ENCODE peak calls at places on chromosomes 1 and 21, in six cellular contexts. O is GM20000, Y is GM12865, T is omental fat pad, J is lower leg skin, I is nephron progenitor cell. F is an unnamed sample.

GRCh38 chr1:50279622-50280320 is 143.5 kb downstream of the DMRTA2 start:
- DNase-seq in O (no peak), J (peak), Y (peak), I (peak), T (no peak), F (peak)

GRCh38 chr1:3500265-3500835 is 45.9 kb downstream of the ARHGEF16 start:
- DNase-seq in O (no peak), T (no peak), J (no peak), Y (no peak), I (no peak), F (no peak)

GRCh38 chr1:212062832-212063438 is 27.4 kb downstream of the DTL start:
- DNase-seq in J (no peak), O (peak), T (no peak), I (no peak), Y (peak), F (peak)

GRCh38 chr1:216500273-216500967 is 77.2 kb upstream of the USH2A start:
- DNase-seq in Y (no peak), I (no peak), O (no peak), J (no peak), T (no peak), F (no peak)

GRCh38 chr1:9145021-9145668 is 16.2 kb upstream of the GPR157 start:
- DNase-seq in O (peak), Y (peak), T (no peak), I (no peak), J (no peak), F (peak)

GRCh38 chr21:14955936-14956520 is 108.8 kb downstream of the NRIP1 start:
- DNase-seq in J (no peak), Y (no peak), I (no peak), T (no peak), O (no peak), F (no peak)

GRCh38 chr1:29900727-29901126 is 664.4 kb downstream of the PTPRU start:
- DNase-seq in O (no peak), I (no peak), Y (no peak), T (no peak), J (no peak), F (no peak)

GRCh38 chr1:168664069-168664834 is 64.8 kb downstream of the DPT start:
- DNase-seq in I (no peak), Y (no peak), O (no peak), J (no peak), T (no peak), F (no peak)

GRCh38 chr21:15367061-15367626 is 302.3 kb upstream of the NRIP1 start:
- DNase-seq in O (no peak), J (no peak), T (no peak), I (no peak), Y (no peak), F (no peak)

GRCh38 chr21:44353200-44353970 is at the start of gene TRPM2:
- DNase-seq in O (peak), T (no peak), I (no peak), J (no peak), Y (peak), F (peak)

GRCh38 chr1:240732390-240732789 is 120.4 kb upstream of the GREM2 start:
- DNase-seq in I (no peak), J (peak), O (peak), T (no peak), Y (peak), F (peak)

GRCh38 chr1:226372885-226373284 is 35.0 kb downstream of the PARP1 start:
- DNase-seq in J (no peak), I (no peak), O (no peak), Y (no peak), T (no peak), F (no peak)

GRCh38 chr1:180773210-180773865 is 139.4 kb upstream of the KIAA1614 start:
- DNase-seq in I (no peak), J (no peak), T (no peak), O (no peak), Y (no peak), F (peak)

GRCh38 chr1:33239487-33239886 is 16.8 kb upstream of the ZNF362 start:
- DNase-seq in J (peak), O (no peak), T (no peak), Y (no peak), I (no peak), F (no peak)

GRCh38 chr1:43847882-43848281 is 85.7 kb upstream of the ARTN start:
- DNase-seq in I (no peak), T (no peak), J (no peak), Y (no peak), O (no peak), F (no peak)

GRCh38 chr1:229508823-229509337 is 739 bp upstream of the NUP133 start:
- DNase-seq in T (no peak), I (no peak), J (no peak), Y (peak), O (peak), F (no peak)

GRCh38 chr1:77202746-77203145 is 16.5 kb downstream of the PIGK start:
- DNase-seq in J (no peak), Y (no peak), O (no peak), I (no peak), T (no peak), F (no peak)

GRCh38 chr1:41673806-41674205 is 189.3 kb upstream of the EDN2 start:
- DNase-seq in T (no peak), I (no peak), J (peak), Y (peak), O (peak), F (no peak)

GRCh38 chr1:205003358-205004145 is 39.5 kb upstream of the CNTN2 start:
- DNase-seq in O (no peak), T (no peak), J (no peak), I (no peak), Y (no peak), F (no peak)

GRCh38 chr1:41673355-41673754 is 188.9 kb upstream of the EDN2 start:
- DNase-seq in T (no peak), J (no peak), O (peak), I (no peak), Y (peak), F (no peak)

GRCh38 chr1:2989185-2989584 is 32.1 kb upstream of the ACTRT2 start:
- DNase-seq in I (no peak), O (no peak), J (peak), T (no peak), Y (no peak), F (no peak)

GRCh38 chr1:109263597-109264378 is 14.4 kb downstream of the CELSR2 start:
- DNase-seq in I (peak), J (peak), Y (peak), O (peak), T (peak), F (peak)

GRCh38 chr1:168000656-168001055 is 63.8 kb upstream of the MPC2 start:
- DNase-seq in T (no peak), O (no peak), Y (no peak), J (no peak), I (no peak), F (no peak)

GRCh38 chr1:113963281-113963906 is 15.9 kb upstream of the OLFML3 start:
- DNase-seq in O (no peak), J (no peak), I (no peak), Y (no peak), T (no peak), F (no peak)
- TF ChIP-seq CTCF in O (no peak), J (no peak), I (no peak), Y (no peak), T (no peak), F (no peak)

DNA sequence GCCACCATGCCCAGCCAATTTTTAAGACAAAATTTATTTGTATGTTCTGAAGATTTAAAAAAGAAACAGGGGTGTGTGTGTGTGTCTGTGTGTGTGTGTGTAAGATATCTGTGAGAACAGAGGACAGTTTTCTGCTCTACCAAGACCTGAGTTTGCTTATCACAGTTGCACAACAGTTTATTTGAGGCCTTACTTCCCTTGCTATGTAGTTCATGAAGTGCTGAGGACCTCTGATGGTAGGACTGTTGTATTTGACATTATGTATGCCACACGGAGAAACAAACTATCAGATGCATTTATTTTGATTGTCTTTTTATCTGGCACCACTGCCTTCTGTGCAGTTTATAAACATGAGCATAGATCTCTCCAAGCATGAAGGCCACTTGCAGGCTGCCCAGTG is 355.2 kb downstream of the PBX1 start:
- DNase-seq in I (no peak), Y (no peak), T (no peak), O (no peak), J (no peak), F (peak)
- TF ChIP-seq CTCF in I (no peak), Y (no peak), T (no peak), O (no peak), J (no peak), F (no peak)

GRCh38 chr1:37872692-37873091 is 13.3 kb upstream of the MTF1 start:
- DNase-seq in Y (no peak), T (no peak), O (no peak), J (no peak), I (no peak), F (no peak)

GRCh38 chr1:37877991-37878544 is 18.7 kb upstream of the MTF1 start:
- DNase-seq in T (no peak), J (no peak), I (no peak), O (no peak), Y (no peak), F (no peak)

GRCh38 chr1:37879865-37880264 is 20.5 kb upstream of the MTF1 start:
- DNase-seq in Y (no peak), O (no peak), T (no peak), J (peak), I (no peak), F (no peak)

GRCh38 chr1:37875833-37876232 is 16.4 kb upstream of the MTF1 start:
- DNase-seq in J (no peak), Y (no peak), I (no peak), T (no peak), O (no peak), F (peak)
- TF ChIP-seq CTCF in J (no peak), Y (no peak), I (no peak), T (no peak), O (no peak), F (peak)

DNA sequence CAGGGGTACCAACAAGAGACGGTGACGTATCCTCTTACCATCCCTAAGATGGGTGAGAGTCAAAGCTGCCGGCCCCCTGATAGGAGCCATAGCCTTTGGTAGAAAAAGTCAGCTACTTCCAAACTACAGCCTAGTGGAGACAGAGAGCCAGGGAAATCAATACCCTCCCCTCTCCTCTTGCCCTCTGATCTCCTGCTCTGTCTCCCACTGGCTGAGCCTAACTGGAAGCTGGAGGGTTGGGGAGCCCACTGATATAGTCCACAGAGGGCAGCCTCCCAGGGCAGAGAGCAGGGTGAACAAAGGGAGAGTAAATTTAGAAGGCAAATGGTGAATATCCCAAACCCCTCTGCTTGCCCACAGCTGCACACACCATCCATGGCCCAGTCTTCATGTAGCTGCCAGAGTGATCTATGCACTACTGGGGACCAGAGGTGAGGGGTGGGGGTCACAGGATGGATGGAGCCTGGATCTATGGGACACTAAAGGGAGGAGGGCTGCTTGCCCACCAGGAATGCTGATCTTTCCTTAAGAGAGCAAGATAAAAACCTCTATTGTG is 80.0 kb downstream of the DHRS3 start:
- DNase-seq in O (no peak), J (no peak), I (no peak), Y (no peak), T (no peak), F (no peak)
- TF ChIP-seq CTCF in O (no peak), J (no peak), I (no peak), Y (no peak), T (no peak), F (no peak)

GRCh38 chr1:15957221-15958090 is 18.4 kb downstream of the ZBTB17 start:
- DNase-seq in Y (no peak), O (no peak), J (no peak), I (peak), T (no peak), F (no peak)
- TF ChIP-seq CTCF in Y (peak), O (no peak), J (no peak), I (peak), T (no peak), F (no peak)

GRCh38 chr1:61337981-61338848 is 255.9 kb downstream of the NFIA start:
- DNase-seq in Y (no peak), T (no peak), J (no peak), I (peak), O (no peak), F (peak)
- TF ChIP-seq CTCF in Y (peak), T (no peak), J (no peak), I (peak), O (no peak), F (peak)

DNA sequence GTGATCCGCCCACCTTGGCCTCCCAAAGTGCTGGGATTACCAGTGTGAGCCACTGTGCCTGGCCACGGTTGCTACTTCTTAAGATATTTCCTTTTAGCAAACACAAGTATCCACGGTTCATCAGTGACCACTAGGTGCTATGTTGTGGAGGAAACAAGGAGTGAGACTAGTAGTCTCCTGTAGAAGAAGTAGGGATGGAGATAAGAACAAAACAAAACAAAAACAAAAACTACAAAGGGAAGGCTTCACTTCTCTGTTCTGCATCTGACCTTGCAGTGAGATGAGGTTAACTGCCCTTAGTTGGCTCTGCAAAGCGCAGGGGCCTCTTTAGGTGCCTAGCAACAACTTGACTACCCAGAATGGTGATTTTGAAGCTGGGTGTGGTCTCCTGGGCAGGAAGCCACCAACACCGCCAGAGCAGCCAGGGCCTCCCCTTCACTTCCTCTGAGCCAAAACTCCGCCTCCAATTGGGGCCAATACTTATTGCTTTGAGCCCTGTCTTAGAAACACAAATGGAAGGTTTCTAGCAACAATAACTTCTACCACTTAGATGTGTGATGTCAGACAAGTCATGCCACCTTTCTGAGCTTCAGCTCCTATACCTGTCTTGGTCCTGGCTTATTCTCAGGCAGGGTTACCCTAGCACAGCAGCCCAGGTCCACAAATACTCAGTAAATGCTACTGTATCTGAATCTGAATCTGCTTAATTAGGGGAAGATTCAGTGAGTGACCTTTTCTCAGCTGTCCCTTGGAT is 12.7 kb upstream of the CDC42 start:
- DNase-seq in J (peak), I (no peak), Y (peak), T (no peak), O (peak), F (peak)
- TF ChIP-seq CTCF in J (no peak), I (no peak), Y (peak), T (no peak), O (no peak), F (no peak)

GRCh38 chr1:184986250-184986649 is 11.9 kb upstream of the NIBAN1 start:
- DNase-seq in T (no peak), Y (no peak), I (no peak), O (no peak), J (no peak), F (peak)

DNA sequence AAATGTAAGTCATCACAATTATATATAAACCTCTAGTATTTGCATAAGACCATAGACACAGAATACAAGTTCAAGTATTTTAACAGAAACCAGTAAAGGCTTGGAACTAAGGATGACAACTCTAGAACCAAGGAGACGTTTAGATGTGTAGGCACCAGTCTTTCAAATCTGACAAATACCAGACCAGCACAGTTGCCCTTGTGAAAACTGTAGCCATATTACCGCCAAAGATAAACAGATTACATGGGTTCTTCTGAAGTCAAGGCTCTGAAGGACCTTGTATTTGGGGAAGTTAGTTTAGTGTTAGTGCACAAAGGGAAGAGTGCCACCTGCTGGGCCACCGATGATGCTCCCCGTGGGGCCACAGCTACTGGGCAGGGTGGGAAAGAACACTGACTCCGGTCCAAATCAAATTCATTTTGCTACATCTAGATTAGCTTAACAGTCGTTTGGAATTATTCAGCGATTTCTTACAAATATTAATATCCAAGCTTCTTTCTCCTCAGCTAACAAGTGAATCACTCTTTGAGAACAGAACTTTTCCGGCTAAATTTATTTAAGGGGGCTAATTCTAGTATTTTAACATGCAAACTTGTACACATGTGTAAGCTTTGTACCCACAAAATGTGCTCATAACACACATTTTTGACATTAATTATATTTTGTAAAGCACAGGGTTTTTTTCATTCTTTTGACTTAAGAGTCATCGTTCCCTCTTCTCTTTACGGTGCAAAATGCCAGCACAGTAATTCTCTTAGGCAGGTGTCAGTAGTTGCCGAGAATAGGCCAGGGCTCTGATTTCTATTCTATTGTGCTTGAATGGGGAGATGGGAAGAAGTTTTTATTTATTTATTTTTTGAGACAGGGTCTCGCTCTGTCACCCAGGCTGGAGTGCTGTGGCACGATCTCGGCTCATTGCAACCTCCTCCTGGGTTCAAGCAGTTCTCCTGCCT is 8.0 kb upstream of the NIBAN1 start:
- DNase-seq in T (peak), Y (peak), O (peak), J (peak), I (peak), F (peak)
- TF ChIP-seq CTCF in T (no peak), Y (peak), O (peak), J (peak), I (peak), F (peak)

GRCh38 chr1:209870151-209870831 is 42.5 kb downstream of the UTP25 start:
- DNase-seq in O (no peak), Y (no peak), I (no peak), J (no peak), T (no peak), F (no peak)

GRCh38 chr1:209871430-209871829 is 43.7 kb downstream of the UTP25 start:
- DNase-seq in Y (no peak), T (no peak), I (no peak), O (no peak), J (no peak), F (no peak)

GRCh38 chr1:209869242-209870149 is 41.7 kb downstream of the UTP25 start:
- DNase-seq in J (no peak), Y (no peak), T (no peak), O (no peak), I (no peak), F (no peak)

GRCh38 chr1:209873067-209873810 is 45.5 kb downstream of the UTP25 start:
- DNase-seq in T (no peak), Y (no peak), I (no peak), J (no peak), O (no peak), F (peak)

DNA sequence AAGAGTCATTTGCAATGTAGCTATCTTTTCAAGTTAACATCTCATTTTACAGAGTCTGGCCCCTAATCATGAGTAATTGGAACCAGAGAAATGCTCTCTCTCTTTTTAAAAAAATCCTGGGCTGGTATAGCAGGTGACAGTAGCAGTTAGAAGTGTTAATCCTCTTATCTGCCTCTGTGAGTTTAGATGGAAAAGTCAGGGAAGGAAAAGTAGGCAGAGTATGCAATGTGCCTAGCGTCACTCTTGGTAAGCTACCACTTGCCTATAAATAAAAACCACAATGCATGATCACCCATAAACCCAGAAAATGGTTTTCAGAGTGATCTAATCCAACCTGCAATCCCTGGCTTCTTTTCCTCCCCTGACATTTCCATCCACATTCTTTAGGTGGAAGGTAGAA is 43.2 kb downstream of the UTP25 start:
- DNase-seq in T (no peak), O (no peak), I (no peak), Y (no peak), J (no peak), F (no peak)
- TF ChIP-seq CTCF in T (no peak), O (no peak), I (no peak), Y (no peak), J (no peak), F (no peak)

DNA sequence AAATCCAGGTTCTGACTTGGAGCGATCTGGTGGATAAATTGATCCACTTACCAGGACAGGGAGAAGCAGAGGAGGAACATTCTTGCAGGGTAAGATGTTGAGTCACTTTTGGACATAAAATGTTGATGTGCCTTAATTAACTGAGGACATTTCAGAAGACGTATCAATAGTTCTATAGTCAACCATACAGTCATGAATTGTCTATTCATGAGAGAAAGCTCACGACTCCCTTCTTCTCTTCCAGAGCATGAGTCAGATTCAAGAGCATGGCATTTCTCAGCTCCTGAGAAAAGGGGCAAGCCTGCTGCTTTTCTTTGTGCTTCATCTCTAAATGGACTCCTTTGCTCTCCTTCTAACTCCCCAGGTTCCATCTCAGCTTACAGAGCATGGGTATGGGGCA is 55.7 kb downstream of the ADGRL4 start:
- DNase-seq in T (no peak), O (no peak), Y (no peak), J (no peak), I (no peak), F (no peak)
- TF ChIP-seq CTCF in T (no peak), O (no peak), Y (no peak), J (no peak), I (no peak), F (no peak)

F was measured in MCF 10A.